ENCODE peak calls at places on chromosomes 6 and 20, in nine cellular contexts. X, C, Q, G, B, D, O, E and W are unnamed samples.

GRCh38 chr6:133083248-133083967 is 157.7 kb upstream of the EYA4 start:
- DNase-seq in X (no peak), C (no peak), Q (no peak), G (no peak), B (no peak), D (no peak), O (no peak), E (no peak), W (no peak)

GRCh38 chr20:17568972-17569471 is 853 bp upstream of the DSTN start:
- DNase-seq in X (peak; percentile 92), C (no peak), Q (peak; percentile 93), G (peak; percentile 90), B (peak; percentile 99), D (peak; percentile 92), O (peak; percentile 48), E (peak; percentile 68), W (peak; percentile 91)

GRCh38 chr6:137738197-137738596 is 128.9 kb upstream of the TNFAIP3 start:
- DNase-seq in X (peak; percentile 29), C (peak; percentile 32), Q (no peak), G (no peak), B (peak; percentile 59), D (no peak), O (no peak), E (no peak), W (no peak)

GRCh38 chr6:30111266-30111856 is 1.5 kb downstream of the TRIM31 start:
- DNase-seq in X (no peak), C (no peak), Q (no peak), G (no peak), B (no peak), D (no peak), O (no peak), E (no peak), W (no peak)

GRCh38 chr6:28282923-28283322 is 1.6 kb downstream of the PGBD1 start:
- DNase-seq in X (no peak), C (no peak), Q (no peak), G (no peak), B (no peak), D (no peak), O (no peak), E (no peak), W (no peak)

GRCh38 chr6:53765270-53765669 is 29.5 kb upstream of the LRRC1 start:
- DNase-seq in X (peak; percentile 22), C (no peak), Q (no peak), G (no peak), B (peak; percentile 1), D (peak; percentile 4), O (no peak), E (no peak), W (no peak)

GRCh38 chr6:154537486-154537885 is 27.0 kb upstream of the CNKSR3 start:
- DNase-seq in X (no peak), C (no peak), Q (no peak), G (no peak), B (no peak), D (no peak), O (peak; percentile 19), E (no peak), W (no peak)

GRCh38 chr6:84967389-84967788 is 203.0 kb upstream of the TBX18 start:
- DNase-seq in X (no peak), C (no peak), Q (no peak), G (no peak), B (peak; percentile 15), D (peak; percentile 17), O (no peak), E (peak; percentile 5), W (peak; percentile 5)

GRCh38 chr6:39430968-39431523 is 108.5 kb upstream of the KCNK16 start:
- DNase-seq in X (peak; percentile 71), C (no peak), Q (no peak), G (peak; percentile 39), B (no peak), D (no peak), O (peak; percentile 66), E (no peak), W (no peak)

GRCh38 chr6:13480631-13481501 is 6.5 kb downstream of the GFOD1 start:
- DNase-seq in X (no peak), C (no peak), Q (no peak), G (no peak), B (no peak), D (no peak), O (no peak), E (no peak), W (no peak)

GRCh38 chr6:144804246-144804790 is 519.2 kb downstream of the UTRN start:
- DNase-seq in X (no peak), C (no peak), Q (no peak), G (no peak), B (peak; percentile 11), D (no peak), O (no peak), E (no peak), W (no peak)

GRCh38 chr6:158669145-158670035 is 19.5 kb downstream of the SYTL3 start:
- DNase-seq in X (no peak), C (no peak), Q (no peak), G (no peak), B (peak; percentile 69), D (peak; percentile 63), O (no peak), E (no peak), W (no peak)

GRCh38 chr20:52971498-52972189 is 514 bp upstream of the TSHZ2 start:
- DNase-seq in X (no peak), C (no peak), Q (no peak), G (no peak), B (no peak), D (no peak), O (no peak), E (no peak), W (no peak)

GRCh38 chr20:53942973-53943372 is 127.4 kb downstream of the BCAS1 start:
- DNase-seq in X (no peak), C (no peak), Q (no peak), G (no peak), B (no peak), D (no peak), O (no peak), E (no peak), W (no peak)

GRCh38 chr6:26286168-26286854 is 78.7 kb upstream of the BTN3A2 start:
- DNase-seq in X (no peak), C (peak; percentile 69), Q (no peak), G (peak; percentile 77), B (peak; percentile 68), D (peak; percentile 49), O (peak; percentile 62), E (no peak), W (no peak)

GRCh38 chr6:157099912-157100593 is 223.3 kb downstream of the TMEM242 start:
- DNase-seq in X (no peak), C (peak; percentile 85), Q (no peak), G (no peak), B (no peak), D (no peak), O (no peak), E (no peak), W (no peak)

GRCh38 chr20:17622851-17623508 is 53.1 kb downstream of the DSTN start:
- DNase-seq in X (no peak), C (no peak), Q (peak; percentile 60), G (no peak), B (no peak), D (no peak), O (no peak), E (no peak), W (no peak)

GRCh38 chr6:169997187-169997929 is 245.9 kb downstream of the ERMARD start:
- DNase-seq in X (no peak), C (no peak), Q (peak; percentile 84), G (no peak), B (no peak), D (no peak), O (no peak), E (no peak), W (no peak)

GRCh38 chr6:35359346-35359743 is 17.0 kb downstream of the PPARD start:
- DNase-seq in X (no peak), C (no peak), Q (no peak), G (peak; percentile 27), B (no peak), D (no peak), O (no peak), E (no peak), W (no peak)

GRCh38 chr6:54135665-54136370 is 24.6 kb downstream of the MLIP start:
- DNase-seq in X (no peak), C (no peak), Q (no peak), G (no peak), B (peak; percentile 39), D (no peak), O (no peak), E (no peak), W (no peak)

GRCh38 chr6:111803804-111804203 is 69.4 kb downstream of the FYN start:
- DNase-seq in X (no peak), C (no peak), Q (no peak), G (no peak), B (peak; percentile 90), D (no peak), O (no peak), E (no peak), W (no peak)

GRCh38 chr6:167892835-167893234 is 66.1 kb downstream of the AFDN start:
- DNase-seq in X (no peak), C (no peak), Q (no peak), G (no peak), B (no peak), D (no peak), O (no peak), E (no peak), W (no peak)

GRCh38 chr6:94045473-94045872 is 626.1 kb upstream of the EPHA7 start:
- DNase-seq in X (no peak), C (no peak), Q (no peak), G (no peak), B (no peak), D (no peak), O (no peak), E (no peak), W (no peak)

GRCh38 chr6:5302995-5303622 is 41.8 kb downstream of the FARS2 start:
- DNase-seq in X (peak; percentile 30), C (peak; percentile 31), Q (no peak), G (no peak), B (peak; percentile 5), D (no peak), O (no peak), E (peak; percentile 12), W (no peak)

GRCh38 chr6:38755207-38755606 is 40.1 kb downstream of the DNAH8 start:
- DNase-seq in X (no peak), C (no peak), Q (no peak), G (no peak), B (no peak), D (no peak), O (no peak), E (no peak), W (no peak)

GRCh38 chr6:110689275-110689935 is 125.9 kb downstream of the CDK19 start:
- DNase-seq in X (no peak), C (no peak), Q (no peak), G (no peak), B (no peak), D (no peak), O (no peak), E (no peak), W (no peak)

GRCh38 chr6:111581957-111582356 is 23.7 kb downstream of the TRAF3IP2 start:
- DNase-seq in X (no peak), C (no peak), Q (no peak), G (no peak), B (no peak), D (no peak), O (no peak), E (no peak), W (no peak)

GRCh38 chr6:109767961-109768360 is 76.9 kb downstream of the FIG4 start:
- DNase-seq in X (no peak), C (no peak), Q (no peak), G (no peak), B (no peak), D (no peak), O (no peak), E (no peak), W (no peak)

GRCh38 chr20:20261159-20261558 is 106.7 kb upstream of the INSM1 start:
- DNase-seq in X (no peak), C (no peak), Q (no peak), G (no peak), B (no peak), D (no peak), O (no peak), E (no peak), W (no peak)

GRCh38 chr20:35395728-35396127 is 16.0 kb downstream of the UQCC1 start:
- DNase-seq in X (peak; percentile 41), C (no peak), Q (no peak), G (no peak), B (peak; percentile 81), D (peak; percentile 44), O (no peak), E (no peak), W (peak; percentile 63)